ENCODE peak calls at places on chromosomes 4 and X, in seven cellular contexts. H is fibroblast of lung; E is DMS153; T is EH; O is activated CD4-positive, alpha-beta T cell treated with anti-CD3 and anti-CD28 coated beads, Interleukin-2, amount 10 ng/mL, durations not matched to agents 7 days and 5 days; K is GM12865; P is NCI-H1048. X is an unnamed sample.

GRCh38 chr4:156933633-156934258 is 37.9 kb downstream of the PDGFC start:
- DNase-seq in H (peak; percentile 97), E (no peak), T (peak; percentile 93), O (no peak), K (no peak), P (no peak), X (no peak)

GRCh38 chr4:101774807-101775206 is 15.7 kb upstream of the BANK1 start:
- DNase-seq in H (peak; percentile 18), E (no peak), T (peak; percentile 41), O (no peak), K (no peak), P (no peak), X (peak; percentile 50)

GRCh38 chrX:152915541-152916241 is 17.8 kb downstream of the ZNF185 start:
- DNase-seq in H (peak; percentile 64), E (no peak), T (peak; percentile 62), O (peak; percentile 8), K (peak; percentile 45), P (no peak), X (no peak)

GRCh38 chr4:135731681-135732080 is 1530.1 kb upstream of the PABPC4L start:
- DNase-seq in H (no peak), E (no peak), T (no peak), O (no peak), K (no peak), P (no peak), X (no peak)

GRCh38 chr4:72970756-72971155 is 98.8 kb downstream of the COX18 start:
- DNase-seq in H (peak; percentile 17), E (no peak), T (no peak), O (no peak), K (no peak), P (no peak), X (no peak)

GRCh38 chrX:114712466-114712865 is 128.6 kb downstream of the HTR2C start:
- DNase-seq in H (no peak), E (no peak), T (no peak), O (no peak), K (no peak), P (no peak), X (no peak)

GRCh38 chr4:845233-845835 is 19.4 kb upstream of the CPLX1 start:
- DNase-seq in H (peak; percentile 54), E (no peak), T (peak; percentile 75), O (no peak), K (no peak), P (no peak), X (no peak)

GRCh38 chr4:95601342-95601741 is 52.6 kb upstream of the UNC5C start:
- DNase-seq in H (no peak), E (no peak), T (no peak), O (no peak), K (no peak), P (no peak), X (no peak)

GRCh38 chrX:11757729-11758399 is at the start of gene MSL3:
- DNase-seq in H (peak; percentile 73), E (peak; percentile 37), T (peak; percentile 73), O (no peak), K (peak; percentile 80), P (no peak), X (no peak)

GRCh38 chrX:49037883-49038475 is 5.2 kb downstream of the TFE3 start:
- DNase-seq in H (peak; percentile 45), E (no peak), T (peak; percentile 63), O (no peak), K (no peak), P (no peak), X (no peak)

GRCh38 chrX:39773150-39773549 is 324.6 kb downstream of the BCOR start:
- DNase-seq in H (no peak), E (peak; percentile 1), T (no peak), O (no peak), K (no peak), P (no peak), X (no peak)

GRCh38 chrX:24023972-24024664 is 2.9 kb downstream of the KLHL15 start:
- DNase-seq in H (no peak), E (no peak), T (peak; percentile 15), O (peak; percentile 8), K (peak; percentile 28), P (no peak), X (no peak)

GRCh38 chrX:153970398-153971123 is 1.1 kb downstream of the HCFC1 start:
- DNase-seq in H (peak; percentile 82), E (peak; percentile 37), T (peak; percentile 80), O (peak; percentile 56), K (peak; percentile 38), P (no peak), X (no peak)

GRCh38 chr4:86961605-86962295 is 26.9 kb downstream of the AFF1 start:
- DNase-seq in H (peak; percentile 84), E (peak; percentile 81), T (peak; percentile 22), O (peak; percentile 18), K (peak; percentile 92), P (no peak), X (no peak)

GRCh38 chrX:132622130-132622529 is 133.3 kb upstream of the MBNL3 start:
- DNase-seq in H (peak; percentile 71), E (no peak), T (peak; percentile 6), O (no peak), K (no peak), P (no peak), X (no peak)

GRCh38 chr4:76272091-76272490 is 20.6 kb downstream of the FAM47E start:
- DNase-seq in H (no peak), E (no peak), T (no peak), O (no peak), K (no peak), P (no peak), X (no peak)

X was measured in SK-N-MC.